ENCODE peak calls at places on chromosomes 2 and 18, in seven cellular contexts. U is kidney tubule cell; V is naive B cell; E is activated CD4-positive, alpha-beta T cell treated with anti-CD3 and anti-CD28 coated beads for 36 hours; K is spleen; B is left lung; O is right atrium auricular region. Y is an unnamed sample.
A peak's percentile ranks its signal among the peaks of the same experiment; 100 is the strongest.

GRCh38 chr2:11534078-11534745 is 367 bp downstream of the GREB1 start:
- DNase-seq in U (no peak), V (no peak), E (no peak), K (no peak), B (no peak), O (no peak), Y (no peak)

GRCh38 chr2:122635649-122636496 is 880.4 kb downstream of the TSN start:
- DNase-seq in U (peak; percentile 83), V (no peak), E (no peak), K (no peak), B (no peak), O (no peak), Y (peak; percentile 67)

GRCh38 chr2:42327125-42327524 is 33.9 kb downstream of the COX7A2L start:
- DNase-seq in U (no peak), V (no peak), E (no peak), K (no peak), B (no peak), O (no peak), Y (no peak)

GRCh38 chr2:241217320-241218031 is 29.0 kb downstream of the ANO7 start:
- DNase-seq in U (peak; percentile 87), V (peak; percentile 64), E (peak; percentile 60), K (peak; percentile 91), B (peak; percentile 66), O (peak; percentile 67), Y (peak; percentile 38)

GRCh38 chr2:46441838-46442712 is 37.3 kb upstream of the TMEM247 start:
- DNase-seq in U (no peak), V (no peak), E (no peak), K (no peak), B (no peak), O (no peak), Y (no peak)

GRCh38 chr2:14779252-14779651 is 146.7 kb downstream of the LRATD1 start:
- DNase-seq in U (peak; percentile 64), V (no peak), E (no peak), K (no peak), B (no peak), O (no peak), Y (peak; percentile 12)

GRCh38 chr2:128306081-128306930 is 12.4 kb downstream of the HS6ST1 start:
- DNase-seq in U (peak; percentile 77), V (no peak), E (no peak), K (no peak), B (peak; percentile 32), O (no peak), Y (peak; percentile 22)

GRCh38 chr2:129080715-129081472 is 762.2 kb upstream of the HS6ST1 start:
- DNase-seq in U (no peak), V (no peak), E (no peak), K (no peak), B (no peak), O (no peak), Y (no peak)

GRCh38 chr2:163768881-163769681 is 33.3 kb upstream of the FIGN start:
- DNase-seq in U (no peak), V (no peak), E (no peak), K (no peak), B (no peak), O (no peak), Y (no peak)

GRCh38 chr2:66462196-66462825 is 27.4 kb downstream of the MEIS1 start:
- DNase-seq in U (no peak), V (no peak), E (no peak), K (no peak), B (no peak), O (no peak), Y (no peak)

GRCh38 chr2:231134910-231135650 is 10.2 kb upstream of the HTR2B start:
- DNase-seq in U (no peak), V (no peak), E (no peak), K (no peak), B (no peak), O (no peak), Y (no peak)

GRCh38 chr18:31197676-31198075 is 35.0 kb upstream of the DSC1 start:
- DNase-seq in U (peak; percentile 75), V (no peak), E (no peak), K (no peak), B (no peak), O (no peak), Y (peak; percentile 5)

GRCh38 chr2:142997254-142997653 is 119.8 kb downstream of the KYNU start:
- DNase-seq in U (no peak), V (no peak), E (no peak), K (no peak), B (no peak), O (no peak), Y (no peak)

GRCh38 chr2:45567288-45567963 is 43.6 kb downstream of the SRBD1 start:
- DNase-seq in U (no peak), V (no peak), E (peak; percentile 7), K (peak; percentile 77), B (no peak), O (no peak), Y (no peak)

GRCh38 chr18:5302606-5303005 is 7.1 kb upstream of the ZBTB14 start:
- DNase-seq in U (no peak), V (no peak), E (no peak), K (no peak), B (no peak), O (no peak), Y (no peak)

GRCh38 chr2:150075831-150076230 is 411.6 kb downstream of the RND3 start:
- DNase-seq in U (peak; percentile 95), V (no peak), E (no peak), K (no peak), B (no peak), O (no peak), Y (peak; percentile 76)

GRCh38 chr18:72542993-72543361 is 1.2 kb downstream of the CBLN2 start:
- DNase-seq in U (peak; percentile 1), V (no peak), E (peak; percentile 5), K (no peak), B (no peak), O (no peak), Y (no peak)